ENCODE peak calls at places on chromosomes 2 and 18, in eight cellular contexts. One of them, this sample, is unnamed.

GRCh38 chr18:45275367-45276113 is 339.7 kb upstream of the SLC14A2 start:
- DNase-seq in brain microvascular endothelial cell: peak
- DNase-seq in hepatocyte: peak
- DNase-seq in left lung: no peak
- DNase-seq in PC-9: no peak
- DNase-seq in A549: peak
- DNase-seq in body of pancreas: no peak
- DNase-seq in upper lobe of right lung: no peak
- DNase-seq in this sample: no peak

GRCh38 chr2:236162804-236163482 is 5.2 kb downstream of the GBX2 start:
- DNase-seq in brain microvascular endothelial cell: no peak
- DNase-seq in hepatocyte: no peak
- DNase-seq in left lung: no peak
- DNase-seq in PC-9: no peak
- DNase-seq in A549: no peak
- DNase-seq in body of pancreas: no peak
- DNase-seq in upper lobe of right lung: peak
- DNase-seq in this sample: no peak

GRCh38 chr2:160921401-160921964 is 238.7 kb upstream of the TANK start:
- DNase-seq in brain microvascular endothelial cell: no peak
- DNase-seq in hepatocyte: peak
- DNase-seq in left lung: no peak
- DNase-seq in PC-9: no peak
- DNase-seq in A549: no peak
- DNase-seq in body of pancreas: no peak
- DNase-seq in upper lobe of right lung: no peak
- DNase-seq in this sample: no peak

GRCh38 chr2:47402555-47402804 is 476 bp upstream of the MSH2 start:
- DNase-seq in brain microvascular endothelial cell: peak
- DNase-seq in hepatocyte: peak
- DNase-seq in left lung: no peak
- DNase-seq in PC-9: no peak
- DNase-seq in A549: no peak
- DNase-seq in body of pancreas: no peak
- DNase-seq in upper lobe of right lung: no peak
- DNase-seq in this sample: no peak

GRCh38 chr2:150811259-150811912 is 323.9 kb upstream of the RND3 start:
- DNase-seq in brain microvascular endothelial cell: no peak
- DNase-seq in hepatocyte: no peak
- DNase-seq in left lung: no peak
- DNase-seq in PC-9: no peak
- DNase-seq in A549: no peak
- DNase-seq in body of pancreas: no peak
- DNase-seq in upper lobe of right lung: no peak
- DNase-seq in this sample: no peak

GRCh38 chr2:73969356-73969755 is 15.4 kb upstream of the TET3 start:
- DNase-seq in brain microvascular endothelial cell: no peak
- DNase-seq in hepatocyte: no peak
- DNase-seq in left lung: no peak
- DNase-seq in PC-9: no peak
- DNase-seq in A549: no peak
- DNase-seq in body of pancreas: no peak
- DNase-seq in upper lobe of right lung: no peak
- DNase-seq in this sample: no peak

GRCh38 chr2:26617259-26618083 is 23.7 kb downstream of the CIB4 start:
- DNase-seq in brain microvascular endothelial cell: no peak
- DNase-seq in hepatocyte: no peak
- DNase-seq in left lung: no peak
- DNase-seq in PC-9: no peak
- DNase-seq in A549: no peak
- DNase-seq in body of pancreas: no peak
- DNase-seq in upper lobe of right lung: peak
- DNase-seq in this sample: peak

GRCh38 chr2:109482371-109482841 is 131.4 kb downstream of the SEPTIN10 start:
- DNase-seq in brain microvascular endothelial cell: no peak
- DNase-seq in hepatocyte: no peak
- DNase-seq in left lung: no peak
- DNase-seq in PC-9: no peak
- DNase-seq in A549: no peak
- DNase-seq in body of pancreas: no peak
- DNase-seq in upper lobe of right lung: no peak
- DNase-seq in this sample: no peak

GRCh38 chr2:215553946-215554345 is 118.1 kb upstream of the FN1 start:
- DNase-seq in brain microvascular endothelial cell: no peak
- DNase-seq in hepatocyte: no peak
- DNase-seq in left lung: no peak
- DNase-seq in PC-9: no peak
- DNase-seq in A549: no peak
- DNase-seq in body of pancreas: no peak
- DNase-seq in upper lobe of right lung: no peak
- DNase-seq in this sample: no peak

GRCh38 chr2:235713244-235713643 is 219.4 kb downstream of the AGAP1 start:
- DNase-seq in brain microvascular endothelial cell: no peak
- DNase-seq in hepatocyte: no peak
- DNase-seq in left lung: no peak
- DNase-seq in PC-9: no peak
- DNase-seq in A549: no peak
- DNase-seq in body of pancreas: no peak
- DNase-seq in upper lobe of right lung: no peak
- DNase-seq in this sample: peak

GRCh38 chr2:158778243-158778642 is 16.9 kb upstream of the DAPL1 start:
- DNase-seq in brain microvascular endothelial cell: no peak
- DNase-seq in hepatocyte: no peak
- DNase-seq in left lung: no peak
- DNase-seq in PC-9: no peak
- DNase-seq in A549: no peak
- DNase-seq in body of pancreas: no peak
- DNase-seq in upper lobe of right lung: no peak
- DNase-seq in this sample: no peak

GRCh38 chr2:235595420-235596010 is 101.7 kb downstream of the AGAP1 start:
- DNase-seq in brain microvascular endothelial cell: peak
- DNase-seq in hepatocyte: peak
- DNase-seq in left lung: no peak
- DNase-seq in PC-9: peak
- DNase-seq in A549: peak
- DNase-seq in body of pancreas: peak
- DNase-seq in upper lobe of right lung: no peak
- DNase-seq in this sample: peak

GRCh38 chr18:49109565-49110251 is 158.9 kb upstream of the SMAD7 start:
- DNase-seq in brain microvascular endothelial cell: no peak
- DNase-seq in hepatocyte: no peak
- DNase-seq in left lung: no peak
- DNase-seq in PC-9: no peak
- DNase-seq in A549: no peak
- DNase-seq in body of pancreas: no peak
- DNase-seq in upper lobe of right lung: no peak
- DNase-seq in this sample: no peak

GRCh38 chr2:219441451-219442205 is 7.0 kb downstream of the SPEG start:
- DNase-seq in brain microvascular endothelial cell: no peak
- DNase-seq in hepatocyte: peak
- DNase-seq in left lung: peak
- DNase-seq in PC-9: peak
- DNase-seq in A549: peak
- DNase-seq in body of pancreas: peak
- DNase-seq in upper lobe of right lung: no peak
- DNase-seq in this sample: peak

GRCh38 chr18:33755918-33756590 is 178.0 kb downstream of the ASXL3 start:
- DNase-seq in brain microvascular endothelial cell: peak
- DNase-seq in hepatocyte: peak
- DNase-seq in left lung: no peak
- DNase-seq in PC-9: no peak
- DNase-seq in A549: peak
- DNase-seq in body of pancreas: no peak
- DNase-seq in upper lobe of right lung: no peak
- DNase-seq in this sample: no peak

GRCh38 chr2:64652231-64653173 is 1.2 kb downstream of the SERTAD2 start:
- DNase-seq in brain microvascular endothelial cell: no peak
- DNase-seq in hepatocyte: peak
- DNase-seq in left lung: peak
- DNase-seq in PC-9: peak
- DNase-seq in A549: peak
- DNase-seq in body of pancreas: peak
- DNase-seq in upper lobe of right lung: peak
- DNase-seq in this sample: peak

GRCh38 chr2:239779592-239779983 is 245.6 kb downstream of the NDUFA10 start:
- DNase-seq in brain microvascular endothelial cell: no peak
- DNase-seq in hepatocyte: no peak
- DNase-seq in left lung: no peak
- DNase-seq in PC-9: no peak
- DNase-seq in A549: no peak
- DNase-seq in body of pancreas: no peak
- DNase-seq in upper lobe of right lung: peak
- DNase-seq in this sample: no peak

GRCh38 chr2:90069290-90069894 is 1377.9 kb downstream of the RPIA start:
- DNase-seq in brain microvascular endothelial cell: no peak
- DNase-seq in hepatocyte: no peak
- DNase-seq in left lung: no peak
- DNase-seq in PC-9: peak
- DNase-seq in A549: peak
- DNase-seq in body of pancreas: peak
- DNase-seq in upper lobe of right lung: peak
- DNase-seq in this sample: peak

GRCh38 chr2:216023055-216023648 is 9.8 kb upstream of the MREG start:
- DNase-seq in brain microvascular endothelial cell: peak
- DNase-seq in hepatocyte: peak
- DNase-seq in left lung: no peak
- DNase-seq in PC-9: peak
- DNase-seq in A549: peak
- DNase-seq in body of pancreas: peak
- DNase-seq in upper lobe of right lung: no peak
- DNase-seq in this sample: peak

GRCh38 chr2:46804794-46805193 is 110.8 kb downstream of the MCFD2 start:
- DNase-seq in brain microvascular endothelial cell: no peak
- DNase-seq in hepatocyte: no peak
- DNase-seq in left lung: no peak
- DNase-seq in PC-9: no peak
- DNase-seq in A549: no peak
- DNase-seq in body of pancreas: no peak
- DNase-seq in upper lobe of right lung: no peak
- DNase-seq in this sample: no peak

GRCh38 chr2:65930259-65930658 is 497.9 kb upstream of the SPRED2 start:
- DNase-seq in brain microvascular endothelial cell: no peak
- DNase-seq in hepatocyte: no peak
- DNase-seq in left lung: no peak
- DNase-seq in PC-9: no peak
- DNase-seq in A549: no peak
- DNase-seq in body of pancreas: no peak
- DNase-seq in upper lobe of right lung: no peak
- DNase-seq in this sample: no peak

GRCh38 chr18:58990720-58991119 is 126.0 kb downstream of the ZNF532 start:
- DNase-seq in brain microvascular endothelial cell: no peak
- DNase-seq in hepatocyte: no peak
- DNase-seq in left lung: no peak
- DNase-seq in PC-9: no peak
- DNase-seq in A549: no peak
- DNase-seq in body of pancreas: no peak
- DNase-seq in upper lobe of right lung: no peak
- DNase-seq in this sample: no peak
- H3K27ac ChIP-seq in brain microvascular endothelial cell: peak
- H3K27ac ChIP-seq in hepatocyte: no peak
- H3K27ac ChIP-seq in left lung: no peak
- H3K27ac ChIP-seq in PC-9: no peak
- H3K27ac ChIP-seq in A549: peak
- H3K27ac ChIP-seq in body of pancreas: peak
- H3K27ac ChIP-seq in upper lobe of right lung: no peak
- H3K27ac ChIP-seq in this sample: no peak

GRCh38 chr2:10285578-10286198 is 17.0 kb upstream of the HPCAL1 start:
- DNase-seq in brain microvascular endothelial cell: no peak
- DNase-seq in hepatocyte: peak
- DNase-seq in left lung: peak
- DNase-seq in PC-9: peak
- DNase-seq in A549: peak
- DNase-seq in body of pancreas: peak
- DNase-seq in upper lobe of right lung: peak
- DNase-seq in this sample: peak
- TF ChIP-seq CTCF in brain microvascular endothelial cell: no peak
- TF ChIP-seq CTCF in hepatocyte: no peak
- TF ChIP-seq CTCF in left lung: no peak
- TF ChIP-seq CTCF in PC-9: no peak
- TF ChIP-seq CTCF in A549: no peak
- TF ChIP-seq CTCF in body of pancreas: no peak
- TF ChIP-seq CTCF in upper lobe of right lung: no peak
- TF ChIP-seq CTCF in this sample: peak

DNA sequence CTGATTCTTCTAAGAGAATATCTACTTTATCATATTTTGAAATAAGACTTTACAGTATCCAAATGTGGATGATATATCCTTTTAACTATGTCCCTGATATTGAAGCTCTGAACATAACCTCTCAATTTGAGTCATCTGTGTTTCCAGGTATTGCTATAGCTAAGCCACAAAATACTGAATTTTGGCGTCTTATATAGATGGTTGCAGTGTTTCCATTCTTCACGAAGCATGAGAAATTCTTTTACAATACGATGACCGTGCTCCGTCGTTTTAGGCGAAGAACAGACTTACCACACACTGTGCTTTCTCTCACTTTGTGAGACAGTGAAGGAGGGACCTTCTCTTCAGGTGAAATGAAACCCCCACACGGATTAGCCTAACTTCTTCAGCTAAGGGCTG is 45.3 kb downstream of the LRRFIP1 start:
- DNase-seq in brain microvascular endothelial cell: no peak
- DNase-seq in hepatocyte: no peak
- DNase-seq in left lung: no peak
- DNase-seq in PC-9: no peak
- DNase-seq in A549: no peak
- DNase-seq in body of pancreas: no peak
- DNase-seq in upper lobe of right lung: no peak
- DNase-seq in this sample: no peak
- H3K4me3 ChIP-seq in brain microvascular endothelial cell: no peak
- H3K4me3 ChIP-seq in hepatocyte: no peak
- H3K4me3 ChIP-seq in left lung: peak
- H3K4me3 ChIP-seq in PC-9: no peak
- H3K4me3 ChIP-seq in A549: no peak
- H3K4me3 ChIP-seq in body of pancreas: no peak
- H3K4me3 ChIP-seq in upper lobe of right lung: no peak
- H3K4me3 ChIP-seq in this sample: no peak

GRCh38 chr2:197159681-197160211 is 150.8 kb downstream of the ANKRD44 start:
- DNase-seq in brain microvascular endothelial cell: peak
- DNase-seq in hepatocyte: no peak
- DNase-seq in left lung: no peak
- DNase-seq in PC-9: no peak
- DNase-seq in A549: peak
- DNase-seq in body of pancreas: no peak
- DNase-seq in upper lobe of right lung: no peak
- DNase-seq in this sample: no peak

GRCh38 chr2:197152451-197153228 is 157.9 kb downstream of the ANKRD44 start:
- DNase-seq in brain microvascular endothelial cell: peak
- DNase-seq in hepatocyte: no peak
- DNase-seq in left lung: no peak
- DNase-seq in PC-9: no peak
- DNase-seq in A549: peak
- DNase-seq in body of pancreas: no peak
- DNase-seq in upper lobe of right lung: no peak
- DNase-seq in this sample: no peak

GRCh38 chr2:197158591-197159550 is 151.7 kb downstream of the ANKRD44 start:
- DNase-seq in brain microvascular endothelial cell: peak
- DNase-seq in hepatocyte: no peak
- DNase-seq in left lung: no peak
- DNase-seq in PC-9: no peak
- DNase-seq in A549: peak
- DNase-seq in body of pancreas: no peak
- DNase-seq in upper lobe of right lung: no peak
- DNase-seq in this sample: no peak

GRCh38 chr2:197161738-197162137 is 148.8 kb downstream of the ANKRD44 start:
- DNase-seq in brain microvascular endothelial cell: no peak
- DNase-seq in hepatocyte: no peak
- DNase-seq in left lung: no peak
- DNase-seq in PC-9: no peak
- DNase-seq in A549: no peak
- DNase-seq in body of pancreas: no peak
- DNase-seq in upper lobe of right lung: no peak
- DNase-seq in this sample: no peak

GRCh38 chr2:197158138-197158537 is 152.4 kb downstream of the ANKRD44 start:
- DNase-seq in brain microvascular endothelial cell: no peak
- DNase-seq in hepatocyte: no peak
- DNase-seq in left lung: no peak
- DNase-seq in PC-9: no peak
- DNase-seq in A549: no peak
- DNase-seq in body of pancreas: no peak
- DNase-seq in upper lobe of right lung: no peak
- DNase-seq in this sample: no peak
- H3K27ac ChIP-seq in brain microvascular endothelial cell: peak
- H3K27ac ChIP-seq in hepatocyte: no peak
- H3K27ac ChIP-seq in left lung: peak
- H3K27ac ChIP-seq in PC-9: peak
- H3K27ac ChIP-seq in A549: peak
- H3K27ac ChIP-seq in body of pancreas: no peak
- H3K27ac ChIP-seq in upper lobe of right lung: no peak
- H3K27ac ChIP-seq in this sample: no peak

This sample was measured in WERI-Rb-1.